ENCODE peak calls at places on chromosomes 3 and 15, in eight cellular contexts. One of them, this sample, is unnamed. For H3K4me1, the result is how much of the 10 kb centered on the place peaks cover.

GRCh38 chr3:192825657-192826200 is 91.9 kb downstream of the MB21D2 start:
- DNase-seq in tibial artery: no peak
- DNase-seq in fibroblast of lung: peak
- DNase-seq in tibial nerve: no peak
- DNase-seq in PC-9: no peak
- DNase-seq in colonic mucosa: peak
- DNase-seq in lower lobe of right lung: peak
- DNase-seq in adrenal gland: no peak
- DNase-seq in this sample: no peak

GRCh38 chr3:115120597-115120996 is 26.5 kb downstream of the ZBTB20 start:
- DNase-seq in tibial nerve: no peak
- DNase-seq in PC-9: no peak
- DNase-seq in colonic mucosa: no peak
- DNase-seq in lower lobe of right lung: no peak
- DNase-seq in fibroblast of lung: no peak
- DNase-seq in tibial artery: no peak
- DNase-seq in adrenal gland: no peak
- DNase-seq in this sample: no peak

GRCh38 chr15:96849501-96849900 is 519.0 kb downstream of the NR2F2 start:
- DNase-seq in adrenal gland: no peak
- DNase-seq in fibroblast of lung: peak
- DNase-seq in PC-9: no peak
- DNase-seq in tibial artery: no peak
- DNase-seq in tibial nerve: no peak
- DNase-seq in colonic mucosa: no peak
- DNase-seq in lower lobe of right lung: no peak
- DNase-seq in this sample: no peak

GRCh38 chr3:4748701-4749378 is 230.4 kb upstream of the BHLHE40 start:
- DNase-seq in PC-9: no peak
- DNase-seq in fibroblast of lung: peak
- DNase-seq in adrenal gland: peak
- DNase-seq in tibial nerve: no peak
- DNase-seq in colonic mucosa: no peak
- DNase-seq in lower lobe of right lung: no peak
- DNase-seq in tibial artery: no peak
- DNase-seq in this sample: no peak

GRCh38 chr3:129161860-129162271 is 1.0 kb upstream of the ISY1 start:
- DNase-seq in tibial artery: no peak
- DNase-seq in tibial nerve: no peak
- DNase-seq in adrenal gland: peak
- DNase-seq in colonic mucosa: peak
- DNase-seq in PC-9: peak
- DNase-seq in fibroblast of lung: peak
- DNase-seq in lower lobe of right lung: no peak
- DNase-seq in this sample: no peak

GRCh38 chr15:50390549-50391264 is 33.5 kb upstream of the USP8 start:
- DNase-seq in tibial nerve: no peak
- DNase-seq in PC-9: peak
- DNase-seq in tibial artery: no peak
- DNase-seq in colonic mucosa: no peak
- DNase-seq in fibroblast of lung: no peak
- DNase-seq in lower lobe of right lung: no peak
- DNase-seq in adrenal gland: no peak
- DNase-seq in this sample: no peak

GRCh38 chr15:91469627-91470567 is 369.8 kb downstream of the SV2B start:
- DNase-seq in tibial nerve: no peak
- DNase-seq in colonic mucosa: peak
- DNase-seq in adrenal gland: no peak
- DNase-seq in lower lobe of right lung: peak
- DNase-seq in tibial artery: no peak
- DNase-seq in PC-9: no peak
- DNase-seq in fibroblast of lung: no peak
- DNase-seq in this sample: peak

GRCh38 chr15:49301562-49301961 is 121.5 kb upstream of the FGF7 start:
- DNase-seq in lower lobe of right lung: no peak
- DNase-seq in colonic mucosa: no peak
- DNase-seq in adrenal gland: no peak
- DNase-seq in tibial nerve: no peak
- DNase-seq in fibroblast of lung: peak
- DNase-seq in tibial artery: no peak
- DNase-seq in PC-9: no peak
- DNase-seq in this sample: no peak

GRCh38 chr3:16205156-16205870 is 30.8 kb downstream of the GALNT15 start:
- DNase-seq in adrenal gland: no peak
- DNase-seq in lower lobe of right lung: no peak
- DNase-seq in fibroblast of lung: peak
- DNase-seq in PC-9: no peak
- DNase-seq in tibial artery: no peak
- DNase-seq in colonic mucosa: no peak
- DNase-seq in tibial nerve: no peak
- DNase-seq in this sample: no peak

GRCh38 chr3:136862611-136862951 is 573 bp downstream of the NCK1 start:
- DNase-seq in colonic mucosa: peak
- DNase-seq in PC-9: peak
- DNase-seq in tibial nerve: peak
- DNase-seq in lower lobe of right lung: peak
- DNase-seq in fibroblast of lung: peak
- DNase-seq in adrenal gland: peak
- DNase-seq in tibial artery: peak
- DNase-seq in this sample: peak

GRCh38 chr3:177673105-177673804 is 476.0 kb upstream of the TBL1XR1 start:
- DNase-seq in lower lobe of right lung: no peak
- DNase-seq in tibial nerve: no peak
- DNase-seq in colonic mucosa: no peak
- DNase-seq in adrenal gland: peak
- DNase-seq in PC-9: no peak
- DNase-seq in fibroblast of lung: peak
- DNase-seq in tibial artery: no peak
- DNase-seq in this sample: no peak

GRCh38 chr15:75682181-75683135 is 30.2 kb downstream of the CSPG4 start:
- DNase-seq in tibial nerve: no peak
- DNase-seq in lower lobe of right lung: no peak
- DNase-seq in PC-9: no peak
- DNase-seq in colonic mucosa: no peak
- DNase-seq in fibroblast of lung: no peak
- DNase-seq in adrenal gland: no peak
- DNase-seq in tibial artery: no peak
- DNase-seq in this sample: peak

GRCh38 chr3:186149319-186149718 is 40.4 kb upstream of the ETV5 start:
- DNase-seq in PC-9: no peak
- DNase-seq in tibial nerve: no peak
- DNase-seq in colonic mucosa: no peak
- DNase-seq in adrenal gland: no peak
- DNase-seq in tibial artery: no peak
- DNase-seq in lower lobe of right lung: no peak
- DNase-seq in fibroblast of lung: no peak
- DNase-seq in this sample: no peak

GRCh38 chr3:153628591-153628990 is 466.6 kb downstream of the RAP2B start:
- DNase-seq in tibial artery: no peak
- DNase-seq in fibroblast of lung: no peak
- DNase-seq in adrenal gland: no peak
- DNase-seq in lower lobe of right lung: no peak
- DNase-seq in tibial nerve: no peak
- DNase-seq in PC-9: no peak
- DNase-seq in colonic mucosa: no peak
- DNase-seq in this sample: no peak

GRCh38 chr3:72487946-72488735 is 360.1 kb downstream of the SHQ1 start:
- DNase-seq in colonic mucosa: no peak
- DNase-seq in PC-9: no peak
- DNase-seq in adrenal gland: no peak
- DNase-seq in tibial nerve: no peak
- DNase-seq in fibroblast of lung: no peak
- DNase-seq in lower lobe of right lung: no peak
- DNase-seq in tibial artery: no peak
- DNase-seq in this sample: no peak

GRCh38 chr15:32670624-32671022 is 29.1 kb downstream of the SCG5 start:
- DNase-seq in fibroblast of lung: no peak
- DNase-seq in lower lobe of right lung: no peak
- DNase-seq in adrenal gland: no peak
- DNase-seq in colonic mucosa: no peak
- DNase-seq in tibial artery: no peak
- DNase-seq in PC-9: no peak
- DNase-seq in tibial nerve: no peak
- DNase-seq in this sample: no peak

GRCh38 chr15:98777426-98777825 is 129.1 kb downstream of the IGF1R start:
- DNase-seq in PC-9: no peak
- DNase-seq in colonic mucosa: no peak
- DNase-seq in adrenal gland: no peak
- DNase-seq in tibial nerve: no peak
- DNase-seq in lower lobe of right lung: no peak
- DNase-seq in fibroblast of lung: no peak
- DNase-seq in tibial artery: no peak
- DNase-seq in this sample: no peak

GRCh38 chr3:73413619-73414018 is 211.1 kb downstream of the PDZRN3 start:
- DNase-seq in PC-9: no peak
- DNase-seq in tibial artery: no peak
- DNase-seq in fibroblast of lung: no peak
- DNase-seq in lower lobe of right lung: no peak
- DNase-seq in colonic mucosa: no peak
- DNase-seq in adrenal gland: no peak
- DNase-seq in tibial nerve: no peak
- DNase-seq in this sample: no peak

GRCh38 chr15:98699591-98700424 is 51.5 kb downstream of the IGF1R start:
- DNase-seq in lower lobe of right lung: no peak
- DNase-seq in tibial artery: no peak
- DNase-seq in fibroblast of lung: no peak
- DNase-seq in PC-9: no peak
- DNase-seq in tibial nerve: no peak
- DNase-seq in colonic mucosa: no peak
- DNase-seq in adrenal gland: no peak
- DNase-seq in this sample: no peak

GRCh38 chr3:10668077-10668476 is 148.0 kb upstream of the SLC6A11 start:
- DNase-seq in adrenal gland: no peak
- DNase-seq in PC-9: no peak
- DNase-seq in tibial nerve: no peak
- DNase-seq in fibroblast of lung: no peak
- DNase-seq in tibial artery: no peak
- DNase-seq in colonic mucosa: no peak
- DNase-seq in lower lobe of right lung: no peak
- DNase-seq in this sample: no peak

GRCh38 chr3:183490653-183491052 is 62.2 kb upstream of the MCF2L2 start:
- DNase-seq in PC-9: peak
- DNase-seq in tibial nerve: no peak
- DNase-seq in tibial artery: no peak
- DNase-seq in fibroblast of lung: peak
- DNase-seq in lower lobe of right lung: no peak
- DNase-seq in adrenal gland: no peak
- DNase-seq in colonic mucosa: peak
- DNase-seq in this sample: peak

GRCh38 chr3:127077068-127077467 is 94.2 kb downstream of the PLXNA1 start:
- DNase-seq in colonic mucosa: no peak
- DNase-seq in fibroblast of lung: no peak
- DNase-seq in adrenal gland: no peak
- DNase-seq in tibial nerve: no peak
- DNase-seq in PC-9: no peak
- DNase-seq in tibial artery: peak
- DNase-seq in lower lobe of right lung: peak
- DNase-seq in this sample: no peak

GRCh38 chr3:170391108-170391507 is 27.6 kb upstream of the CLDN11 start:
- DNase-seq in fibroblast of lung: no peak
- DNase-seq in adrenal gland: no peak
- DNase-seq in tibial artery: no peak
- DNase-seq in colonic mucosa: no peak
- DNase-seq in tibial nerve: no peak
- DNase-seq in PC-9: no peak
- DNase-seq in lower lobe of right lung: no peak
- DNase-seq in this sample: no peak

GRCh38 chr3:170386468-170386867 is 29.0 kb downstream of the SKIL start:
- DNase-seq in PC-9: no peak
- DNase-seq in lower lobe of right lung: no peak
- DNase-seq in colonic mucosa: no peak
- DNase-seq in adrenal gland: no peak
- DNase-seq in tibial nerve: no peak
- DNase-seq in tibial artery: no peak
- DNase-seq in fibroblast of lung: no peak
- DNase-seq in this sample: no peak

GRCh38 chr3:170383567-170383966 is 26.1 kb downstream of the SKIL start:
- DNase-seq in tibial nerve: no peak
- DNase-seq in PC-9: no peak
- DNase-seq in fibroblast of lung: peak
- DNase-seq in adrenal gland: peak
- DNase-seq in colonic mucosa: no peak
- DNase-seq in lower lobe of right lung: no peak
- DNase-seq in tibial artery: no peak
- DNase-seq in this sample: no peak

DNA sequence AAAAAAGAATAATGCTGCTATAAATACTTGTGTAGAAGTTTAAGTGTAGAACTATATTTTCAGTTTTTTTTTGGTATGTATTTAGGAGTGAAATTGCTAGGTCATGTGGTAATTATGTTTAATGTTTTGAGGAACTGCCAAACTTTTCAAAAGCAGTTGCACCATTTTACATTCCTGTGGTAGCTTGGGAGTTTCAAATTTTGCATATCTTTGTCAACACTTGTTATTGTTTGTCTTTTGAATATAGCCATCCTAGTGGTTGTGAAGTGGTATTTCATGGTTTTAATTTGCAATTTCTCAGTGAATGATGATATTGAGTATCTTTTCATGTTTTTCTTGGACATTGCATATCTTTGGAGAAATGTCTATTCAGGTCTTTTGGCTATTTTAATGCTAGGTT is 30.4 kb downstream of the SKIL start:
- DNase-seq in tibial artery: no peak
- DNase-seq in fibroblast of lung: peak
- DNase-seq in lower lobe of right lung: no peak
- DNase-seq in PC-9: no peak
- DNase-seq in tibial nerve: no peak
- DNase-seq in adrenal gland: no peak
- DNase-seq in colonic mucosa: no peak
- DNase-seq in this sample: no peak
- TF ChIP-seq CTCF in tibial artery: no peak
- TF ChIP-seq CTCF in fibroblast of lung: no peak
- TF ChIP-seq CTCF in lower lobe of right lung: no peak
- TF ChIP-seq CTCF in PC-9: peak
- TF ChIP-seq CTCF in tibial nerve: no peak
- TF ChIP-seq CTCF in adrenal gland: no peak
- TF ChIP-seq CTCF in colonic mucosa: no peak
- TF ChIP-seq CTCF in this sample: no peak

GRCh38 chr3:38028621-38029361 is 651 bp downstream of the PLCD1 start:
- DNase-seq in fibroblast of lung: no peak
- DNase-seq in lower lobe of right lung: no peak
- DNase-seq in adrenal gland: no peak
- DNase-seq in tibial nerve: no peak
- DNase-seq in PC-9: no peak
- DNase-seq in colonic mucosa: peak
- DNase-seq in tibial artery: peak
- DNase-seq in this sample: no peak
- H3K4me1 ChIP-seq in fibroblast of lung: under half
- H3K4me1 ChIP-seq in lower lobe of right lung: under half
- H3K4me1 ChIP-seq in adrenal gland: under half
- H3K4me1 ChIP-seq in tibial nerve: under half
- H3K4me1 ChIP-seq in PC-9: under half
- H3K4me1 ChIP-seq in colonic mucosa: under half
- H3K4me1 ChIP-seq in tibial artery: under half
- H3K4me1 ChIP-seq in this sample: under half

GRCh38 chr3:158781859-158782258 is 20.0 kb upstream of the MFSD1 start:
- DNase-seq in adrenal gland: no peak
- DNase-seq in tibial artery: no peak
- DNase-seq in PC-9: no peak
- DNase-seq in colonic mucosa: no peak
- DNase-seq in fibroblast of lung: no peak
- DNase-seq in lower lobe of right lung: no peak
- DNase-seq in tibial nerve: no peak
- DNase-seq in this sample: no peak
- TF ChIP-seq CTCF in adrenal gland: no peak
- TF ChIP-seq CTCF in tibial artery: no peak
- TF ChIP-seq CTCF in PC-9: no peak
- TF ChIP-seq CTCF in colonic mucosa: no peak
- TF ChIP-seq CTCF in fibroblast of lung: no peak
- TF ChIP-seq CTCF in lower lobe of right lung: no peak
- TF ChIP-seq CTCF in tibial nerve: no peak
- TF ChIP-seq CTCF in this sample: no peak

GRCh38 chr15:90039996-90040395 is 38.9 kb downstream of the ZNF710 start:
- DNase-seq in tibial nerve: no peak
- DNase-seq in lower lobe of right lung: no peak
- DNase-seq in colonic mucosa: no peak
- DNase-seq in fibroblast of lung: no peak
- DNase-seq in tibial artery: no peak
- DNase-seq in PC-9: no peak
- DNase-seq in adrenal gland: no peak
- DNase-seq in this sample: no peak
- H3K4me1 ChIP-seq in tibial nerve: under half
- H3K4me1 ChIP-seq in lower lobe of right lung: half or more
- H3K4me1 ChIP-seq in colonic mucosa: under half
- H3K4me1 ChIP-seq in fibroblast of lung: under half
- H3K4me1 ChIP-seq in tibial artery: under half
- H3K4me1 ChIP-seq in PC-9: under half
- H3K4me1 ChIP-seq in adrenal gland: under half
- H3K4me1 ChIP-seq in this sample: half or more